ENCODE peak calls at places on chromosomes 3 and 15, in five cellular contexts. P is adrenal gland, V is small intestine, Z is tibial nerve, L is IMR-90. W is an unnamed sample. For H3K4me1, the result is how much of the 10 kb centered on the place peaks cover.

GRCh38 chr3:105885261-105885660 is 16.4 kb upstream of the CBLB start:
- DNase-seq in L (no peak), Z (no peak), V (no peak), P (no peak), W (no peak)

GRCh38 chr15:36356978-36357582 is 222.3 kb upstream of the CDIN1 start:
- DNase-seq in Z (no peak), L (peak), P (no peak), V (no peak), W (no peak)

GRCh38 chr3:183635107-183635430 is 354 bp upstream of the KLHL24 start:
- DNase-seq in L (no peak), P (no peak), Z (no peak), V (no peak), W (no peak)

GRCh38 chr3:195709676-195710085 is 11.1 kb upstream of the MUC20 start:
- DNase-seq in L (no peak), P (no peak), V (no peak), Z (no peak), W (no peak)

GRCh38 chr3:166457382-166457781 is 620.2 kb upstream of the BCHE start:
- DNase-seq in L (no peak), P (no peak), V (no peak), Z (no peak), W (no peak)

GRCh38 chr3:24237971-24238767 is 256.5 kb downstream of the THRB start:
- DNase-seq in L (peak), Z (peak), P (peak), V (peak), W (peak)

GRCh38 chr3:158765518-158766205 is 33.4 kb upstream of the RARRES1 start:
- DNase-seq in V (no peak), L (peak), P (no peak), Z (no peak), W (no peak)

GRCh38 chr3:151751161-151751560 is 17.4 kb downstream of the AADACL2 start:
- DNase-seq in Z (no peak), V (no peak), L (peak), P (no peak), W (no peak)

GRCh38 chr15:41494922-41495735 is 1.5 kb downstream of the ITPKA start:
- DNase-seq in P (no peak), V (peak), Z (no peak), L (no peak), W (no peak)

GRCh38 chr3:127791221-127791913 is 30.9 kb downstream of the MGLL start:
- DNase-seq in P (no peak), Z (no peak), V (peak), L (peak), W (peak)

GRCh38 chr3:43691120-43692002 is 623 bp downstream of the ABHD5 start:
- DNase-seq in L (peak), Z (peak), P (peak), V (peak), W (no peak)

GRCh38 chr3:141412087-141412935 is 44.0 kb downstream of the ZBTB38 start:
- DNase-seq in Z (peak), L (peak), V (peak), P (peak), W (peak)

GRCh38 chr15:55360256-55360655 is 41.2 kb downstream of the PIGB start:
- DNase-seq in V (no peak), P (no peak), Z (no peak), L (no peak), W (no peak)

GRCh38 chr3:185560676-185561075 is 8.3 kb upstream of the LIPH start:
- DNase-seq in P (no peak), L (no peak), V (no peak), Z (no peak), W (no peak)

GRCh38 chr3:5058463-5058862 is 63.6 kb upstream of the ARL8B start:
- DNase-seq in V (peak), P (no peak), Z (no peak), L (peak), W (no peak)

GRCh38 chr3:150308481-150308918 is 99.6 kb upstream of the TSC22D2 start:
- DNase-seq in P (no peak), L (no peak), Z (no peak), V (peak), W (no peak)

GRCh38 chr15:67508367-67508766 is 12.6 kb upstream of the C15orf61 start:
- DNase-seq in Z (no peak), V (no peak), P (no peak), L (peak), W (peak)

GRCh38 chr15:29822100-29822684 is at the start of gene TJP1:
- DNase-seq in V (peak), Z (peak), P (peak), L (peak), W (peak)

GRCh38 chr3:194585880-194586281 is 47.3 kb downstream of the TMEM44 start:
- DNase-seq in L (no peak), Z (no peak), P (no peak), V (no peak), W (no peak)

GRCh38 chr3:116946376-116946775 is 236.8 kb downstream of the TUSC7 start:
- DNase-seq in V (no peak), P (no peak), Z (no peak), L (no peak), W (no peak)

GRCh38 chr15:40829155-40829554 is 647 bp upstream of the PPP1R14D start:
- DNase-seq in V (peak), P (no peak), Z (no peak), L (no peak), W (no peak)

GRCh38 chr3:9778518-9779129 is 8.9 kb upstream of the CAMK1 start:
- DNase-seq in V (peak), P (no peak), Z (no peak), L (no peak), W (no peak)

GRCh38 chr15:89912674-89913396 is at the start of gene ARPIN:
- DNase-seq in V (peak), L (peak), P (peak), Z (peak), W (peak)

GRCh38 chr3:141147657-141148056 is 84.0 kb upstream of the PXYLP1 start:
- DNase-seq in P (no peak), Z (no peak), V (no peak), L (no peak), W (no peak)

GRCh38 chr15:79218588-79219200 is 63.8 kb upstream of the ANKRD34C start:
- DNase-seq in V (no peak), P (no peak), Z (no peak), L (peak), W (no peak)

GRCh38 chr3:188084751-188085595 is 69.0 kb upstream of the LPP start:
- DNase-seq in P (no peak), V (no peak), Z (no peak), L (no peak), W (no peak)

GRCh38 chr3:189622629-189623028 is 8.6 kb upstream of the TP63 start:
- DNase-seq in P (no peak), L (no peak), Z (no peak), V (no peak), W (no peak)

GRCh38 chr3:156762631-156763185 is 63.4 kb upstream of the LEKR1 start:
- DNase-seq in P (no peak), L (peak), Z (no peak), V (no peak), W (no peak)

GRCh38 chr3:54917172-54917571 is 10.7 kb downstream of the LRTM1 start:
- DNase-seq in P (no peak), L (peak), Z (no peak), V (no peak), W (no peak)

GRCh38 chr15:71508081-71508682 is 302.2 kb upstream of the NR2E3 start:
- DNase-seq in P (no peak), L (no peak), V (no peak), Z (no peak), W (no peak)

GRCh38 chr3:111072016-111072891 is 638 bp downstream of the NECTIN3 start:
- DNase-seq in P (peak), V (peak), L (peak), Z (peak), W (peak)

GRCh38 chr3:187183210-187183862 is 13.9 kb upstream of the RTP1 start:
- DNase-seq in L (no peak), V (no peak), Z (no peak), P (no peak), W (peak)

GRCh38 chr15:50046159-50046558 is 72.9 kb downstream of the ATP8B4 start:
- DNase-seq in V (no peak), L (no peak), Z (no peak), P (no peak), W (no peak)

DNA sequence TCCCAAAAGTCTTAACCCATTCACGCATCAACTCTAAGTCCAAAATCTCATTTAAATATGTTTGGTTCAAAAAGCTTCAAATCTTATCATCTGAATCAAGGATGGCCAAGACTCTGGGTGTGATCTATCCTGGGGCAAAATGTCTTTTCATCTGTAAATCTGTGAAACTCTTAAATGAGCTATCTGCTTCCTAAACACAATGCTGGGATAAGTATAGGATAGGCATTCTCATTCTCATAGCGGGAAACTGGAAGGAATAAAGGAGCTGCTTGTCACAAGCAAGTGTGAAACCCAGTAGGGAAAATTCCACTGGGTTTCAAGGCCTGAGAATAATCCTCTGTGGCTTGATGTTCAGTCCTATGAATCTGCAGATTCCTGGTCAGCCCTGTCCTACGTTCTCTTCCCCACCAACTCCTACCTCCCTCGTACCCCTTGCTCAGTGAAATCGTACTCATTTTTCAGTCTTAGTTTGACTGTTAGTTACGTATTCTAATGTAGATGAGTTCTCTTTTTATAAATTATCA is 156.7 kb downstream of the EPHA3 start:
- DNase-seq in P (no peak), Z (no peak), V (no peak), L (no peak), W (no peak)
- H3K4me3 ChIP-seq in P (no peak), Z (no peak), V (no peak), L (no peak), W (no peak)

DNA sequence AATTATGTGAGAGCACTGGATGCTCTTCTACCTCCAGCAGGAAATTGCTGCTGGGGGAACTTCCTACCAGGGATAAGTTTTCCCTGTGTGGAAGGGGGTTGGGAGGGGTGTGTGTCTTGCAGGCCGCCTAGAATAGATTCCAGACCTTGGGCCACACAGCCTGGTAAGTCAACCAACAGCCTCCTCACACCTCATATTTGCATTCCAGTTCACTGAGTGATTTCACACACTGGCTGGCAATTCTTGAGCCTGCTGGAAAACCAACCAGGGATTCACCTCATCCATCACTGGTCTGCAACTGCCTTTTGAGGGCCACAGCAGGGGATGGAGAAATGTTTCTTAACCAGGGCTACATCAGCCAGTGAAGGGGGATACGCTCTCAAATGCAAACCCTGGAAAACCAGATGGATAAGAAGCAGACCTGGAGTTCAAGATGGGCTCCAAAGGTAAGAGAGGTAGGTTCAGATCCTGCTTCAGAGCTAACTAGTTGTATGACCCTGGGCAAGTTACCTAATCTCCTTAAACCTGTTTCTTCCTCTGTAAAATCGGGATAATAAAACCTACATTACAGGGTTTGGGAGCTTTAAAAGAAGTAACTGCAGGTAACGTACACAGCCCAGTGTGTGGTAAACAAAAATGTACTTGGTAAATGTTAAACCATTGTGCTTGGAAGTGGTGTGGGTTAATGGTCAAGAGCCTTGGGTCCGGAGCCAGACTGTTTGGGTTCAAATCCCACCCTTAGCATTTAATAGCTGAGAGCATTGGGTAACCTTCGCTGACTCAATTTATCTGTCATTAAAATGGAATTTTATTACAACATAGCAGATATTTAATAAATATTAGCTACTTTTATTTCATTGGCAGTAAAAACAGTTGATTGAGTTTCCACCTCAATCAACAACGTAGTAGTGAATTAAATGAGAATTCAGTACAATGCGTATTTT is 1.8 kb downstream of the FSTL1 start:
- DNase-seq in P (no peak), V (no peak), Z (peak), L (peak), W (peak)
- H3K27ac ChIP-seq in P (peak), V (no peak), Z (peak), L (peak), W (peak)

GRCh38 chr15:56982987-56983386 is 64.5 kb downstream of the TCF12 start:
- DNase-seq in Z (no peak), P (no peak), L (no peak), V (peak), W (no peak)
- H3K4me1 ChIP-seq in Z (half or more), P (half or more), L (under half), V (under half), W (under half)

DNA sequence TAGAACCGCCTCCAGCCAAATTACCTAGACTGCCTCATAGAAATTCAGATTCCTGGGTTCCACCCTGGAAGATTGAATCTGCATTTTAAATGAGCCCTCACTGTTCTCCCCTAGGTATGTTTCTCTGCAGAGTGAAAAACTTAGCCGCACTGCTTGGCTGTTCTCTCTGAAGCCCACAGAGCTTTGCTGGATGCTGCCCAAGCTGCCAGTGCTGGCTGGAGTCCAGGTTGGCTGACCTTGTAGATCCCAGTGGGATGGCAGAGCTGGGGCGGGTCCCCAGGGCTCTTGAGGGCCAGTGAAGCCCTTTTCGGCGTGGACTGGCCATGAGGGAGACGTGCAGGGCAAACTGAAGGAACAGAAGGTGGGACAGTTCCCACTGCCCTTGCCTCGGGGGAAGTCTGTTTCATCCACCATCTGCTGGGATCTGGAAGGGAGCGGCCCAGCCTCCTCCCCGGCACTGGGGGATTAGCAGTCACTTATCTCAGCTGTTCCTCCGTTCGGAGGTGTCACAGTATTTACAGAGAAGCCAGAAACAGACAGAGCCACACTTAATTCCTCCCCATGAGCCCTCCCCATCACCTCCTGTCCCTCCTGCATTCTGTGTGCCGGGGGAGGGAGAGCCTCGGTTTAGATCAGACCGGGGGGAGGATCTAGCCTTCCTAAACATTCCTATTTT is 3.9 kb upstream of the ACTC1 start:
- DNase-seq in P (peak), Z (no peak), V (no peak), L (no peak), W (no peak)
- H3K4me3 ChIP-seq in P (no peak), Z (no peak), V (no peak), L (no peak), W (no peak)

GRCh38 chr3:52434491-52435115 is 10.3 kb downstream of the SEMA3G start:
- DNase-seq in V (no peak), Z (no peak), L (no peak), P (no peak), W (no peak)
- H3K27ac ChIP-seq in V (no peak), Z (no peak), L (no peak), P (no peak), W (no peak)

W was measured in SJSA1.